ENCODE peak calls at places on chromosome 6, in six cellular contexts. L, C, J, H, I and W are unnamed samples.

GRCh38 chr6:722608-723007 is 29.7 kb upstream of the EXOC2 start:
- DNase-seq in C (no peak), H (peak), L (no peak), J (no peak), I (no peak), W (no peak)

GRCh38 chr6:43814865-43815264 is 44.9 kb downstream of the VEGFA start:
- DNase-seq in I (no peak), L (no peak), H (no peak), C (no peak), J (no peak), W (no peak)

GRCh38 chr6:57252137-57252536 is 30.0 kb upstream of the RAB23 start:
- DNase-seq in L (no peak), C (no peak), H (no peak), J (no peak), I (no peak), W (no peak)

GRCh38 chr6:30787954-30788353 is 43.6 kb upstream of the IER3 start:
- DNase-seq in C (no peak), H (no peak), L (no peak), I (no peak), J (no peak), W (no peak)

GRCh38 chr6:139829557-139829956 is 455.1 kb upstream of the CITED2 start:
- DNase-seq in I (no peak), C (no peak), H (no peak), J (no peak), L (no peak), W (no peak)

GRCh38 chr6:159217595-159218275 is 48.5 kb downstream of the FNDC1 start:
- DNase-seq in H (peak), J (no peak), C (peak), L (no peak), I (no peak), W (peak)

GRCh38 chr6:146856296-146856695 is 257.5 kb downstream of the ADGB start:
- DNase-seq in J (no peak), C (no peak), H (no peak), L (no peak), I (no peak), W (peak)

GRCh38 chr6:109595998-109596397 is 95.0 kb downstream of the AK9 start:
- DNase-seq in C (peak), I (no peak), J (no peak), L (no peak), H (peak), W (no peak)

GRCh38 chr6:156617376-156617775 is 159.8 kb upstream of the ARID1B start:
- DNase-seq in L (no peak), I (no peak), C (no peak), J (no peak), H (no peak), W (no peak)

GRCh38 chr6:25193147-25193864 is 85.9 kb upstream of the CARMIL1 start:
- DNase-seq in H (no peak), I (no peak), J (no peak), L (peak), C (no peak), W (no peak)

GRCh38 chr6:68196645-68197044 is 438.4 kb upstream of the ADGRB3 start:
- DNase-seq in L (no peak), C (peak), J (no peak), H (peak), I (no peak), W (no peak)

GRCh38 chr6:56370591-56371198 is 123.3 kb upstream of the COL21A1 start:
- DNase-seq in L (no peak), H (peak), C (peak), J (no peak), I (no peak), W (peak)

GRCh38 chr6:73774311-73774766 is 78.3 kb downstream of the CD109 start:
- DNase-seq in H (no peak), L (no peak), C (no peak), J (peak), I (peak), W (no peak)

GRCh38 chr6:170403451-170403850 is 96.9 kb downstream of the FAM120B start:
- DNase-seq in H (no peak), C (no peak), J (no peak), L (no peak), I (no peak), W (no peak)

GRCh38 chr6:6751197-6751596 is 162.7 kb downstream of the LY86 start:
- DNase-seq in I (no peak), L (no peak), J (no peak), C (no peak), H (no peak), W (no peak)

GRCh38 chr6:145886228-145886956 is 71.8 kb upstream of the FBXO30 start:
- DNase-seq in C (no peak), H (no peak), L (no peak), I (no peak), J (no peak), W (no peak)

GRCh38 chr6:24223131-24223715 is 97.2 kb downstream of the NRSN1 start:
- DNase-seq in C (no peak), H (no peak), J (no peak), I (no peak), L (no peak), W (no peak)

GRCh38 chr6:11805259-11806053 is 26.9 kb upstream of the ADTRP start:
- DNase-seq in C (no peak), I (no peak), J (no peak), H (no peak), L (no peak), W (no peak)

GRCh38 chr6:162962093-162962492 is 234.3 kb downstream of the PACRG start:
- DNase-seq in H (no peak), I (no peak), C (no peak), J (no peak), L (no peak), W (no peak)

GRCh38 chr6:11197175-11197535 is 35.3 kb downstream of the NEDD9 start:
- DNase-seq in C (no peak), J (no peak), I (no peak), L (no peak), H (no peak), W (no peak)

GRCh38 chr6:23180504-23181293 is 611.3 kb downstream of the HDGFL1 start:
- DNase-seq in J (peak), C (no peak), L (no peak), H (no peak), I (no peak), W (no peak)

DNA sequence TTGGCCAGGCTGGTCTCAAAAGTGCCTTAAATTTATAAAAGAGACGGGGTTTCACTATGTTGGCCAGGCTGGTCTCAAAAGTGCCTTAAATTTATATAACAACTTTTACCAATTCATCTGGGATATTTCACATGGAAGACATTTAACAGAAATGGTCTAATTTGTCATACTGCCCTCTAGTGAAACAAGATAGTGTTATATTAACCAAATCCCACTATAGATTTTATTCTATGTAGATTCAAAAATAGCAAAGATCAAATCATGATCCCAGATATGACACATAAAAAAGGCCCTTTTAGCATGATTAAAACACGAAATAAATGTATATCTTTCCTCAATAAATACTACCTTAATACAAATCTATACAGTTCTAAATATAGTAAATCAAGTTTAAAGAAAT is 102.8 kb upstream of the TFAP2D start:
- DNase-seq in H (no peak), J (no peak), C (no peak), I (no peak), L (no peak), W (no peak)
- TF ChIP-seq CTCF in H (peak), J (no peak), C (no peak), I (no peak), L (no peak), W (no peak)

GRCh38 chr6:151186276-151186675 is 53.5 kb upstream of the AKAP12 start:
- DNase-seq in H (no peak), C (no peak), J (no peak), L (no peak), I (no peak), W (no peak)

GRCh38 chr6:151178373-151178772 is 61.4 kb upstream of the AKAP12 start:
- DNase-seq in L (no peak), C (no peak), I (no peak), H (no peak), J (no peak), W (no peak)

GRCh38 chr6:151180321-151180720 is 59.4 kb upstream of the AKAP12 start:
- DNase-seq in C (no peak), J (no peak), H (peak), L (no peak), I (no peak), W (no peak)

GRCh38 chr6:151179321-151179720 is 60.4 kb upstream of the AKAP12 start:
- DNase-seq in L (no peak), H (no peak), C (no peak), J (no peak), I (no peak), W (no peak)

DNA sequence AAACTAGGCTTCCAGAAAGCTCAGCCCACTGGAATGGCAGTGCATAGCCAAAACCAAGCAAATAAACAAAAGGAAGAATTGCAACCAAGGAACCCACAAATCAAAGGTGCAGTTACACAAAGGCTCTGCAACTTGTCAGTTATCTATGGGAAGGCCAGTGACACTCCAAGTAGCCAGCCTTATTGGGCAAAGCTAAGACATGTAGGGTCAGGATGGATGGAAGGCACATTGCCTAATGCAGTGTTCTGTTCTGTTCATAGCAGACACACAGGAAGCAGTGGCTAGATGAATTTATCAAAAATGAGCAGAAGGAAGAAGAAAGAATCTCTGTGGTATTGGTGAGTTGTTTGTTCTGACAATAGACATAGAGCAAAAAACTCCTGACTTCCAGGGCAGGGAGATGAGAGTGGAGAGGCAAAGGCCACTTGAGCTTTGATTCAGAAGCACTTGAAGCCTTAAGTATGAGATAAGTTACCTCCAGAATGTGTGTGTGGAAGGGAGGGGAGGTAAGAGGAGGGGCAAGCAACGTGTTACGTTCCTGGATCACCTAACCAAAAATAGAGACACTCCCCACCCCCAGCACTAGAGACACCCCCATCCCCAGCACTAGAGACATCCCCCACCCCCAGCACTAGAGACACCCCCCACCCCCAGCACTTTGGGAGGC is 57.9 kb upstream of the AKAP12 start:
- DNase-seq in H (no peak), C (no peak), J (no peak), L (no peak), I (no peak), W (no peak)
- TF ChIP-seq CTCF in H (no peak), C (no peak), J (no peak), L (no peak), I (no peak), W (no peak)

GRCh38 chr6:128239146-128239545 is 281.3 kb downstream of the PTPRK start:
- DNase-seq in H (no peak), L (no peak), C (no peak), I (no peak), J (no peak), W (no peak)
- TF ChIP-seq CTCF in H (no peak), L (no peak), C (no peak), I (no peak), J (no peak), W (no peak)

DNA sequence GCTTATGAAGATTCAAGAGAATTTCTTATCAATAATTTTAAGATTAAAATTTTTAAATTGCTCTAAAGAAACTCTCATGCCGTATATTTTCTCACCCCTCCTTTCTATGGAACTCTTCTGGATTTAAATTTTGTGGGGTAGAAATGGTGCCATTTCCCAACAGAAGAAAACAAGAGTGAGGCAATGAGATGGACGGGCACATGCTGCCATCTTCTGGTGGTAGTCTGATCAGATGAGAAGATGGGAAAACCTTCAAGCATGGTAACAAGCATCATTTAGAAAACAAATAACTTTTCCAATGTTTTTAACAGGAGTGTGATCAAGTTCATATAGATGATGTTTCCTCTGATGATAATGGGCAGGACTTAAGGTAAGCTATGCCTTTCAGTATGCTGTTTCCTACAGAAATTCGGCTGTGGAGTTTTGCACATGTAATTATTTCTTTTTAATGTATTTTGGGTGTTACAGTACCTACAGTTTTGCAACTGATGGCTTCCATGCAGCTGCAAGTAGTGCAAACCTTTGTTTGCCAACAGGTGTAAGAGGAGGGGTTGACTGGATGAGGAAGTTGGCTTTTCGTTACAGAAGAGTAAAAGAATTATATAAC is 271.4 kb downstream of the EYA4 start:
- DNase-seq in H (peak), C (peak), L (no peak), I (no peak), J (no peak), W (peak)
- TF ChIP-seq CTCF in H (peak), C (peak), L (peak), I (peak), J (peak), W (peak)

GRCh38 chr6:79431469-79431868 is 105.8 kb downstream of the LCA5 start:
- DNase-seq in H (no peak), C (no peak), J (no peak), I (no peak), L (no peak), W (no peak)
- TF ChIP-seq CTCF in H (no peak), C (no peak), J (no peak), I (no peak), L (no peak), W (no peak)